ENCODE peak calls at places on chromosomes 16 and 17, in five cellular contexts. R, K, Z, J and Q are unnamed samples.

GRCh38 chr17:15436399-15437369 is 30.7 kb downstream of the CDRT4 start:
- DNase-seq in J (no peak), R (no peak), Z (peak), K (no peak), Q (no peak)

GRCh38 chr17:3575506-3575905 is 17.9 kb upstream of the TRPV3 start:
- DNase-seq in J (peak), Z (no peak), K (no peak), R (no peak), Q (no peak)

GRCh38 chr17:13561606-13562270 is 40.0 kb downstream of the HS3ST3A1 start:
- DNase-seq in R (no peak), Z (peak), J (peak), K (no peak), Q (no peak)

GRCh38 chr16:31436221-31437045 is 6.2 kb downstream of the ZNF843 start:
- DNase-seq in Z (no peak), R (no peak), K (no peak), J (no peak), Q (no peak)

GRCh38 chr16:52099382-52099781 is 447.6 kb downstream of the TOX3 start:
- DNase-seq in R (no peak), J (no peak), Z (no peak), K (no peak), Q (no peak)

GRCh38 chr17:51056813-51057510 is 63.7 kb downstream of the SPAG9 start:
- DNase-seq in Z (no peak), R (peak), J (peak), K (no peak), Q (no peak)

GRCh38 chr17:72935984-72936383 is 156.5 kb downstream of the SLC39A11 start:
- DNase-seq in R (no peak), Z (no peak), J (no peak), K (no peak), Q (no peak)

GRCh38 chr17:63425478-63425877 is 20.6 kb downstream of the CYB561 start:
- DNase-seq in J (peak), R (peak), K (peak), Z (peak), Q (peak)

GRCh38 chr16:46822270-46822669 is 8.7 kb downstream of the C16orf87 start:
- DNase-seq in Z (no peak), J (peak), K (no peak), R (no peak), Q (no peak)

GRCh38 chr16:56997931-56998330 is 8.6 kb downstream of the NLRC5 start:
- DNase-seq in R (no peak), K (no peak), Z (no peak), J (no peak), Q (no peak)

GRCh38 chr16:2208308-2208707 is 2.4 kb downstream of the BRICD5 start:
- DNase-seq in J (no peak), Z (no peak), K (no peak), R (no peak), Q (no peak)

GRCh38 chr17:69870091-69870530 is 204.9 kb upstream of the KCNJ16 start:
- DNase-seq in J (peak), Z (no peak), K (no peak), R (no peak), Q (no peak)

GRCh38 chr16:65388592-65388991 is 266.7 kb upstream of the CDH11 start:
- DNase-seq in R (no peak), K (no peak), J (peak), Z (no peak), Q (no peak)

GRCh38 chr16:55257971-55258613 is 65.9 kb upstream of the IRX6 start:
- DNase-seq in R (no peak), J (peak), K (peak), Z (peak), Q (no peak)

GRCh38 chr17:41656249-41657023 is 32.1 kb upstream of the KRT17 start:
- DNase-seq in R (no peak), Z (no peak), K (no peak), J (no peak), Q (no peak)

GRCh38 chr17:45149669-45150603 is 1.7 kb downstream of the HEXIM1 start:
- DNase-seq in K (no peak), J (peak), Z (peak), R (peak), Q (peak)

GRCh38 chr16:62298567-62298966 is 262.3 kb upstream of the CDH8 start:
- DNase-seq in K (no peak), J (no peak), Z (no peak), R (no peak), Q (no peak)

GRCh38 chr17:11506635-11507034 is 91.6 kb upstream of the DNAH9 start:
- DNase-seq in Z (no peak), R (no peak), J (no peak), K (peak), Q (no peak)